ENCODE peak calls at places on chromosomes 3 and 15, in five cellular contexts. One of them, this sample, is unnamed.

GRCh38 chr3:151925876-151926275 is 52.4 kb downstream of the SUCNR1 start:
- ATAC-seq in HCT116: peak
- ATAC-seq in HepG2: no peak
- ATAC-seq in GM12878: no peak
- ATAC-seq in K562: no peak
- ATAC-seq in this sample: no peak

GRCh38 chr15:74417230-74417629 is 16.5 kb downstream of the SEMA7A start:
- ATAC-seq in HCT116: no peak
- ATAC-seq in HepG2: no peak
- ATAC-seq in GM12878: no peak
- ATAC-seq in K562: no peak
- ATAC-seq in this sample: no peak

GRCh38 chr15:62228604-62229003 is 63.5 kb upstream of the C2CD4B start:
- ATAC-seq in HCT116: no peak
- ATAC-seq in HepG2: no peak
- ATAC-seq in GM12878: no peak
- ATAC-seq in K562: no peak
- ATAC-seq in this sample: no peak

GRCh38 chr3:157082305-157082981 is 77.5 kb downstream of the CCNL1 start:
- ATAC-seq in HCT116: peak
- ATAC-seq in HepG2: no peak
- ATAC-seq in GM12878: no peak
- ATAC-seq in K562: peak
- ATAC-seq in this sample: no peak

GRCh38 chr3:117165611-117166051 is 456.1 kb downstream of the TUSC7 start:
- ATAC-seq in HCT116: no peak
- ATAC-seq in HepG2: no peak
- ATAC-seq in GM12878: no peak
- ATAC-seq in K562: no peak
- ATAC-seq in this sample: no peak

GRCh38 chr3:29576675-29577074 is 295.8 kb downstream of the RBMS3 start:
- ATAC-seq in HCT116: no peak
- ATAC-seq in HepG2: no peak
- ATAC-seq in GM12878: no peak
- ATAC-seq in K562: no peak
- ATAC-seq in this sample: no peak

GRCh38 chr15:73982251-73982962 is 9.7 kb downstream of the STOML1 start:
- ATAC-seq in HCT116: peak
- ATAC-seq in HepG2: peak
- ATAC-seq in GM12878: peak
- ATAC-seq in K562: peak
- ATAC-seq in this sample: peak

GRCh38 chr3:122322095-122323075 is 2.7 kb upstream of the CSTA start:
- ATAC-seq in HCT116: no peak
- ATAC-seq in HepG2: no peak
- ATAC-seq in GM12878: peak
- ATAC-seq in K562: no peak
- ATAC-seq in this sample: no peak

GRCh38 chr3:31219131-31219843 is 313.4 kb upstream of the STT3B start:
- ATAC-seq in HCT116: no peak
- ATAC-seq in HepG2: no peak
- ATAC-seq in GM12878: peak
- ATAC-seq in K562: no peak
- ATAC-seq in this sample: no peak

GRCh38 chr3:112459750-112460149 is 39.5 kb downstream of the BTLA start:
- ATAC-seq in HCT116: no peak
- ATAC-seq in HepG2: no peak
- ATAC-seq in GM12878: peak
- ATAC-seq in K562: no peak
- ATAC-seq in this sample: no peak

GRCh38 chr3:80338366-80338765 is 570.6 kb upstream of the ROBO1 start:
- ATAC-seq in HCT116: no peak
- ATAC-seq in HepG2: no peak
- ATAC-seq in GM12878: no peak
- ATAC-seq in K562: no peak
- ATAC-seq in this sample: no peak

GRCh38 chr15:94671845-94672524 is 440.6 kb downstream of the MCTP2 start:
- ATAC-seq in HCT116: peak
- ATAC-seq in HepG2: peak
- ATAC-seq in GM12878: no peak
- ATAC-seq in K562: peak
- ATAC-seq in this sample: peak

GRCh38 chr15:37059051-37059450 is 41.3 kb downstream of the MEIS2 start:
- ATAC-seq in HCT116: no peak
- ATAC-seq in HepG2: no peak
- ATAC-seq in GM12878: no peak
- ATAC-seq in K562: no peak
- ATAC-seq in this sample: peak

GRCh38 chr15:85542895-85543331 is 162.5 kb downstream of the AKAP13 start:
- ATAC-seq in HCT116: no peak
- ATAC-seq in HepG2: no peak
- ATAC-seq in GM12878: peak
- ATAC-seq in K562: no peak
- ATAC-seq in this sample: no peak

GRCh38 chr15:85543741-85544155 is 163.3 kb downstream of the AKAP13 start:
- ATAC-seq in HCT116: no peak
- ATAC-seq in HepG2: no peak
- ATAC-seq in GM12878: no peak
- ATAC-seq in K562: no peak
- ATAC-seq in this sample: peak

GRCh38 chr15:85545757-85546156 is 165.4 kb downstream of the AKAP13 start:
- ATAC-seq in HCT116: no peak
- ATAC-seq in HepG2: no peak
- ATAC-seq in GM12878: no peak
- ATAC-seq in K562: no peak
- ATAC-seq in this sample: peak

GRCh38 chr15:85542488-85542887 is 162.1 kb downstream of the AKAP13 start:
- ATAC-seq in HCT116: no peak
- ATAC-seq in HepG2: no peak
- ATAC-seq in GM12878: no peak
- ATAC-seq in K562: no peak
- ATAC-seq in this sample: no peak

DNA sequence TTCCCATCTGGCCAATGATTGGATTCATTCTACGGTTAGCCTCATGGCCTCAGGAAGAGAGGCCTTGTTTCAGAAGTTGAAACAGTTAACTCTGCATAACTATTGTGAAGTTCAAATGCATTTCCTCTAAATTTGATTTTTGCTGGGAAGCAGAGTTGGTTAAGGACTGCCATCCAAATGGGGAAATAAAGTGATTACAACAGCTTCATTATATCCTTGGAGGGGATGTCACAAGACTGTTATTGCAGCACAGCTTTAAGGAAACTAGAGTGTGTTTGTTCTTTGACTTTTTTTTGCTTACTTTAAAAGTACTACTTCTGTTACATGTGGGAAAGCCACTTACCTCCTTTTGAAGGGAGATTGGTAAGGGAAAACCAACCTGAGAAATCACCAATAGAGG is 164.8 kb downstream of the AKAP13 start:
- ATAC-seq in HCT116: no peak
- ATAC-seq in HepG2: no peak
- ATAC-seq in GM12878: no peak
- ATAC-seq in K562: no peak
- ATAC-seq in this sample: peak
- TF ChIP-seq POLR2AphosphoS5 in HCT116: no peak
- TF ChIP-seq POLR2AphosphoS5 in HepG2: no peak
- TF ChIP-seq POLR2AphosphoS5 in GM12878: no peak
- TF ChIP-seq POLR2AphosphoS5 in K562: no peak
- TF ChIP-seq POLR2AphosphoS5 in this sample: peak

GRCh38 chr3:127670761-127671522 is 1.8 kb upstream of the ABTB1 start:
- ATAC-seq in HCT116: no peak
- ATAC-seq in HepG2: no peak
- ATAC-seq in GM12878: no peak
- ATAC-seq in K562: no peak
- ATAC-seq in this sample: no peak

GRCh38 chr3:127673191-127674098 is 693 bp downstream of the ABTB1 start:
- ATAC-seq in HCT116: peak
- ATAC-seq in HepG2: peak
- ATAC-seq in GM12878: peak
- ATAC-seq in K562: peak
- ATAC-seq in this sample: peak

GRCh38 chr3:127671523-127672428 is 976 bp upstream of the ABTB1 start:
- ATAC-seq in HCT116: peak
- ATAC-seq in HepG2: no peak
- ATAC-seq in GM12878: peak
- ATAC-seq in K562: peak
- ATAC-seq in this sample: peak

GRCh38 chr3:127674099-127674792 is 1.5 kb downstream of the ABTB1 start:
- ATAC-seq in HCT116: no peak
- ATAC-seq in HepG2: peak
- ATAC-seq in GM12878: no peak
- ATAC-seq in K562: no peak
- ATAC-seq in this sample: no peak

DNA sequence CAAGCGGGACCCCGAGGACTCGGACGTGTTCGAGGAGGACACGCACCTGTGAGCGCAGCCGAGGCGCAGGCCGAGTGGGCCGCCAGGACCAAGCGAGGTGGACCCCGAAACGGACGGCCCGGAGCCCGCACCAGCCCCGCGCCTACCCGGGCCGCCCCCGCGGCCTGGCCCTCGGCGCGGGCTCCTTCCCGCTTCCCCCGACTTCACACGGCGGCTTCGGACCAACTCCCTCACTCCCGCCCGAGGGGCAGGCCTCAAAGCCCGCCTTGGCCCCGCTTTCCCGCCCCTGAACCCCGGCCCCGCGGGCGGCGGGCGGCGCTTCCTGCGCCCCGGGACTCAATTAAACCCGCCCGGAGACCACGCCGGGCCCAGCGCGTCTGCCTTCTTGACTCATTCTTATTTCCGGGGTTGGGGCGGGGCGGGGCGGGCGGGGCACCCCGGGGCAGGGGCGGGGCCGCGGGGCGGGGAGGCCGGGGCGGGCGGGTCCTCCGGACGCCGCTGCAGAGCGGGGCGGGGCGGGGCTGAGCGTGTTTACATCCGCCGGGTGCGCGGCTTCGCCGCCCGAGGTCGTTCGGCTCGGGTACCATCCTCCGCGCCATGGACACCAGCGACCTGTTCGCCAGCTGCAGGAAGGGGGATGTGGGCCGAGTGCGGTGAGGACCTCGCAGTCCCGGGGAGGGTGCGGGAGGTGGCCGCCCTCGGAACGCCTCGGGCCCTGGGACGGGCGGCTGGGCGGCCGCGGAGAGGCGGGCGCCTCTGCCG is at the start of gene ABTB1:
- ATAC-seq in HCT116: peak
- ATAC-seq in HepG2: peak
- ATAC-seq in GM12878: peak
- ATAC-seq in K562: peak
- ATAC-seq in this sample: peak
- TF ChIP-seq POLR2A in HCT116: peak
- TF ChIP-seq POLR2A in HepG2: peak
- TF ChIP-seq POLR2A in GM12878: peak
- TF ChIP-seq POLR2A in K562: peak
- TF ChIP-seq POLR2A in this sample: peak

GRCh38 chr3:129890125-129890524 is 3.4 kb downstream of the TMCC1 start:
- ATAC-seq in HCT116: no peak
- ATAC-seq in HepG2: peak
- ATAC-seq in GM12878: peak
- ATAC-seq in K562: no peak
- ATAC-seq in this sample: no peak

GRCh38 chr3:129890891-129891290 is 2.6 kb downstream of the TMCC1 start:
- ATAC-seq in HCT116: no peak
- ATAC-seq in HepG2: no peak
- ATAC-seq in GM12878: no peak
- ATAC-seq in K562: no peak
- ATAC-seq in this sample: no peak

GRCh38 chr3:129892486-129892856 is 1.0 kb downstream of the TMCC1 start:
- ATAC-seq in HCT116: no peak
- ATAC-seq in HepG2: no peak
- ATAC-seq in GM12878: peak
- ATAC-seq in K562: no peak
- ATAC-seq in this sample: no peak

GRCh38 chr3:129893616-129894070 is at the start of gene TMCC1:
- ATAC-seq in HCT116: peak
- ATAC-seq in HepG2: peak
- ATAC-seq in GM12878: peak
- ATAC-seq in K562: peak
- ATAC-seq in this sample: peak

DNA sequence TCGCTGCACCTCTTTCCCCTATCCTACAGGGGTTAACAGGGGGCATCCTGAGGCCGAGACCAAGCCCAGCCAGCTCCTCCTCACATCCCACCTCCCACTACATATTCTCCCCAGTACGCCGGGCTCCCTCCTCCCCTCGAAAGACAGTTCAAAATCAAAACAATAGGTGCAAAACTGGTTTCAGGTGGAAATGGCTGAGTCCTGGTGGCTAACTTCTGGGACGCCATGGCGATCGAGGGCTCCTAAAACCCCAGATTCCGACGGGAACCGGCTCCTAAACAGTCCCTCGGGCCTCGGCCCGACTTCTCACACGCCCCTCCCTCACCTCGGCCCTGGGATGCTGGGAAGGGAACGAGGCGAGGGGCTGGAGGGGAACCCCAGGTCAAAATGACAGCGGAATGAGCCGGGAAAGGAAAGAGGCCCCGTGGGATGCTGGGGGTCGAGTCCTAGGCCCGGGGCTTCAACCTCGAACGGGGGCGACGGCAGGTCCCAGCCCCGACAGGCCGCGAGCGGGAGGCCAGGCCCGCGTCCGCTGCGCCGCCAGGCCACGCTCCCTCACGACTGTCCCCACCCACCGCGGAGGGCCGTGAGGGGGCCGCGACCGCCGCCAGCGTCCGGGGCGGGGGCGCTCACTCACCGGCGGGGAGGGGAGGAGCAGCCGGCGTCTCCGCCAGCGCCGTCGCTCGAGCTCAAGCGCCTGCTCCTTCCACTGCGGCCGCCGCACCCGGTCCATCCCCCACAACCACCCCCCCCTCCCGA is 475 bp downstream of the TMCC1 start:
- ATAC-seq in HCT116: peak
- ATAC-seq in HepG2: peak
- ATAC-seq in GM12878: peak
- ATAC-seq in K562: peak
- ATAC-seq in this sample: peak
- TF ChIP-seq POLR2AphosphoS5 in HCT116: no peak
- TF ChIP-seq POLR2AphosphoS5 in HepG2: no peak
- TF ChIP-seq POLR2AphosphoS5 in GM12878: peak
- TF ChIP-seq POLR2AphosphoS5 in K562: no peak
- TF ChIP-seq POLR2AphosphoS5 in this sample: peak

DNA sequence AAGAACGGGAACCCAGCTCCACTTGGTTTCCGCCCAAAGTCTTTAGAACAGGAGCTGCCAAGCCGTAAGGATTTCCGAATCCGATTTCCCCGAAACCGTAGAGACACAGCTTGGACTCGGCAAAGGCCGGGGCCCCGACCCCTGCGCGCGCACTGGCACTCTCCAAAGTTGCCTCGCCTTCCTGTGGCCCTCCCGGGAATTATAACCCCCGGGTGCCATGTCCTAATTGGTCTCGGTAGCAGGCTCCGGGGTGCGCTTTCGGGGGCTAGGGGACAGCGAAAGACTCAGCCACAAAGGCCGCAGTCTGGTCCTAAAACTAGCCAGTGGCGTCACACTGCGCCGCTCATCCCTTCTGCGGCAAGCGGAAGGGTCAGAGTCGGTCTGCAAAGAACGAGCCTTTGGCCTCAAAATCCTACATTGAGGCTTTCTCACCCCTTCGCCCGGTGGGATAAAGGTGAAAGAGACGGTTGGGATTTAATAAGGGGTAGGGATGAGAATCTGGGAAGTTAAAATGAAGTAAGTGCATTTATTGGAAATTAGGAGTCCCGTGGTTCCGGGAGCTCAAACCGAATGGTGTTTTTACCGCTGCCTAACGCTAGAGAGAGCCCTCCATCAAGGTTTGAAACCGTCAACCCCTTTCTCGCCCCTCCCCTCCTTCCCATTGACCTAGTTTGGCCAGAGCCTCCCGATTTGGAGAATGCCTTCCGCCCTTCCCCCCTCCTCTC is 6.7 kb downstream of the BCL6 start:
- ATAC-seq in HCT116: peak
- ATAC-seq in HepG2: peak
- ATAC-seq in GM12878: peak
- ATAC-seq in K562: peak
- ATAC-seq in this sample: peak
- TF ChIP-seq POLR2A in HCT116: no peak
- TF ChIP-seq POLR2A in HepG2: no peak
- TF ChIP-seq POLR2A in GM12878: no peak
- TF ChIP-seq POLR2A in K562: no peak
- TF ChIP-seq POLR2A in this sample: no peak